ENCODE peak calls at places on chromosomes 3 and 15, in seven cellular contexts. One of them, this sample, is unnamed.

GRCh38 chr15:52728899-52729298 is 49.7 kb upstream of the ATOSA start:
- DNase-seq in thoracic aorta: no peak
- DNase-seq in lower lobe of right lung: no peak
- DNase-seq in trophoblast cell: peak; percentile 34
- DNase-seq in A549: no peak
- DNase-seq in mesenchymal stem cell: no peak
- DNase-seq in CD8-positive, alpha-beta memory T cell: no peak
- DNase-seq in this sample: no peak

GRCh38 chr3:49903451-49904424 is at the start of gene MST1R:
- DNase-seq in lower lobe of right lung: peak; percentile 92
- DNase-seq in thoracic aorta: no peak
- DNase-seq in CD8-positive, alpha-beta memory T cell: peak; percentile 76
- DNase-seq in A549: peak; percentile 76
- DNase-seq in trophoblast cell: peak; percentile 85
- DNase-seq in mesenchymal stem cell: peak; percentile 27
- DNase-seq in this sample: peak; percentile 78

GRCh38 chr15:36428102-36428845 is 151.2 kb upstream of the CDIN1 start:
- DNase-seq in lower lobe of right lung: no peak
- DNase-seq in trophoblast cell: peak; percentile 41
- DNase-seq in CD8-positive, alpha-beta memory T cell: no peak
- DNase-seq in thoracic aorta: no peak
- DNase-seq in mesenchymal stem cell: peak; percentile 100
- DNase-seq in A549: peak; percentile 66
- DNase-seq in this sample: no peak

GRCh38 chr3:124760601-124761000 is 30.3 kb downstream of the UMPS start:
- DNase-seq in trophoblast cell: no peak
- DNase-seq in lower lobe of right lung: no peak
- DNase-seq in thoracic aorta: no peak
- DNase-seq in mesenchymal stem cell: peak; percentile 61
- DNase-seq in A549: peak; percentile 38
- DNase-seq in CD8-positive, alpha-beta memory T cell: no peak
- DNase-seq in this sample: no peak

GRCh38 chr15:94677202-94677790 is 445.9 kb downstream of the MCTP2 start:
- DNase-seq in lower lobe of right lung: no peak
- DNase-seq in trophoblast cell: no peak
- DNase-seq in CD8-positive, alpha-beta memory T cell: no peak
- DNase-seq in mesenchymal stem cell: no peak
- DNase-seq in thoracic aorta: no peak
- DNase-seq in A549: no peak
- DNase-seq in this sample: no peak

GRCh38 chr15:68637755-68638405 is 59.1 kb downstream of the CORO2B start:
- DNase-seq in CD8-positive, alpha-beta memory T cell: no peak
- DNase-seq in A549: no peak
- DNase-seq in thoracic aorta: no peak
- DNase-seq in mesenchymal stem cell: peak; percentile 61
- DNase-seq in trophoblast cell: no peak
- DNase-seq in lower lobe of right lung: peak; percentile 54
- DNase-seq in this sample: no peak

GRCh38 chr3:125037498-125038150 is 18.2 kb downstream of the HEG1 start:
- DNase-seq in mesenchymal stem cell: peak; percentile 40
- DNase-seq in thoracic aorta: no peak
- DNase-seq in A549: no peak
- DNase-seq in CD8-positive, alpha-beta memory T cell: no peak
- DNase-seq in trophoblast cell: peak; percentile 26
- DNase-seq in lower lobe of right lung: no peak
- DNase-seq in this sample: no peak

GRCh38 chr15:81156324-81156723 is 22.3 kb downstream of the CFAP161 start:
- DNase-seq in trophoblast cell: no peak
- DNase-seq in mesenchymal stem cell: no peak
- DNase-seq in thoracic aorta: no peak
- DNase-seq in CD8-positive, alpha-beta memory T cell: no peak
- DNase-seq in lower lobe of right lung: no peak
- DNase-seq in A549: no peak
- DNase-seq in this sample: no peak

GRCh38 chr3:151168269-151169094 is 34.5 kb downstream of the GPR171 start:
- DNase-seq in A549: peak; percentile 59
- DNase-seq in thoracic aorta: no peak
- DNase-seq in CD8-positive, alpha-beta memory T cell: peak; percentile 77
- DNase-seq in mesenchymal stem cell: peak; percentile 73
- DNase-seq in trophoblast cell: peak; percentile 90
- DNase-seq in lower lobe of right lung: peak; percentile 90
- DNase-seq in this sample: peak; percentile 64

GRCh38 chr3:131216801-131217200 is 164.8 kb upstream of the NUDT16 start:
- DNase-seq in thoracic aorta: peak; percentile 12
- DNase-seq in lower lobe of right lung: no peak
- DNase-seq in A549: peak; percentile 23
- DNase-seq in mesenchymal stem cell: peak; percentile 72
- DNase-seq in CD8-positive, alpha-beta memory T cell: no peak
- DNase-seq in trophoblast cell: peak; percentile 57
- DNase-seq in this sample: no peak

GRCh38 chr3:63814300-63814699 is 4.8 kb upstream of the C3orf49 start:
- DNase-seq in mesenchymal stem cell: no peak
- DNase-seq in trophoblast cell: peak; percentile 2
- DNase-seq in thoracic aorta: no peak
- DNase-seq in A549: no peak
- DNase-seq in CD8-positive, alpha-beta memory T cell: no peak
- DNase-seq in lower lobe of right lung: no peak
- DNase-seq in this sample: no peak

GRCh38 chr3:150268426-150269321 is 139.4 kb upstream of the TSC22D2 start:
- DNase-seq in lower lobe of right lung: no peak
- DNase-seq in trophoblast cell: no peak
- DNase-seq in A549: peak; percentile 8
- DNase-seq in CD8-positive, alpha-beta memory T cell: no peak
- DNase-seq in mesenchymal stem cell: peak; percentile 78
- DNase-seq in thoracic aorta: no peak
- DNase-seq in this sample: no peak

GRCh38 chr15:97909291-97909891 is 51.1 kb upstream of the ARRDC4 start:
- DNase-seq in trophoblast cell: peak; percentile 82
- DNase-seq in lower lobe of right lung: peak; percentile 63
- DNase-seq in A549: peak; percentile 33
- DNase-seq in CD8-positive, alpha-beta memory T cell: no peak
- DNase-seq in thoracic aorta: no peak
- DNase-seq in mesenchymal stem cell: peak; percentile 50
- DNase-seq in this sample: peak; percentile 22

GRCh38 chr15:90664650-90665287 is 52.4 kb upstream of the BLM start:
- DNase-seq in lower lobe of right lung: peak; percentile 68
- DNase-seq in mesenchymal stem cell: no peak
- DNase-seq in trophoblast cell: peak; percentile 61
- DNase-seq in CD8-positive, alpha-beta memory T cell: no peak
- DNase-seq in thoracic aorta: no peak
- DNase-seq in A549: no peak
- DNase-seq in this sample: no peak

GRCh38 chr3:155101398-155101797 is 21.3 kb downstream of the MME start:
- DNase-seq in A549: no peak
- DNase-seq in trophoblast cell: no peak
- DNase-seq in CD8-positive, alpha-beta memory T cell: no peak
- DNase-seq in mesenchymal stem cell: peak; percentile 79
- DNase-seq in lower lobe of right lung: no peak
- DNase-seq in thoracic aorta: no peak
- DNase-seq in this sample: no peak

GRCh38 chr3:149703474-149703873 is 45.6 kb upstream of the WWTR1 start:
- DNase-seq in CD8-positive, alpha-beta memory T cell: no peak
- DNase-seq in thoracic aorta: no peak
- DNase-seq in A549: no peak
- DNase-seq in trophoblast cell: no peak
- DNase-seq in lower lobe of right lung: no peak
- DNase-seq in mesenchymal stem cell: peak; percentile 51
- DNase-seq in this sample: no peak

GRCh38 chr3:16472593-16472992 is 40.9 kb downstream of the RFTN1 start:
- DNase-seq in trophoblast cell: no peak
- DNase-seq in CD8-positive, alpha-beta memory T cell: no peak
- DNase-seq in mesenchymal stem cell: no peak
- DNase-seq in thoracic aorta: no peak
- DNase-seq in A549: no peak
- DNase-seq in lower lobe of right lung: no peak
- DNase-seq in this sample: no peak

GRCh38 chr3:12954891-12955650 is 113.7 kb upstream of the RPL32 start:
- DNase-seq in mesenchymal stem cell: peak; percentile 16
- DNase-seq in lower lobe of right lung: peak; percentile 82
- DNase-seq in thoracic aorta: peak; percentile 85
- DNase-seq in A549: no peak
- DNase-seq in CD8-positive, alpha-beta memory T cell: no peak
- DNase-seq in trophoblast cell: no peak
- DNase-seq in this sample: peak; percentile 14

GRCh38 chr3:142993958-142994442 is 7.4 kb upstream of the U2SURP start:
- DNase-seq in A549: peak; percentile 69
- DNase-seq in mesenchymal stem cell: peak; percentile 73
- DNase-seq in trophoblast cell: peak; percentile 93
- DNase-seq in thoracic aorta: peak; percentile 21
- DNase-seq in CD8-positive, alpha-beta memory T cell: peak; percentile 37
- DNase-seq in lower lobe of right lung: peak; percentile 65
- DNase-seq in this sample: no peak

GRCh38 chr3:31225923-31226322 is 306.8 kb upstream of the STT3B start:
- DNase-seq in A549: no peak
- DNase-seq in mesenchymal stem cell: no peak
- DNase-seq in lower lobe of right lung: no peak
- DNase-seq in CD8-positive, alpha-beta memory T cell: no peak
- DNase-seq in trophoblast cell: no peak
- DNase-seq in thoracic aorta: no peak
- DNase-seq in this sample: no peak

GRCh38 chr15:73125219-73125618 is 73.0 kb downstream of the NEO1 start:
- DNase-seq in mesenchymal stem cell: peak; percentile 71
- DNase-seq in lower lobe of right lung: no peak
- DNase-seq in CD8-positive, alpha-beta memory T cell: no peak
- DNase-seq in trophoblast cell: no peak
- DNase-seq in A549: no peak
- DNase-seq in thoracic aorta: no peak
- DNase-seq in this sample: no peak

GRCh38 chr3:45896956-45897355 is 10.6 kb downstream of the CCR9 start:
- DNase-seq in mesenchymal stem cell: peak; percentile 82
- DNase-seq in thoracic aorta: no peak
- DNase-seq in lower lobe of right lung: no peak
- DNase-seq in A549: no peak
- DNase-seq in CD8-positive, alpha-beta memory T cell: no peak
- DNase-seq in trophoblast cell: no peak
- DNase-seq in this sample: no peak

GRCh38 chr3:169179193-169180122 is 484.1 kb downstream of the MECOM start:
- DNase-seq in lower lobe of right lung: no peak
- DNase-seq in mesenchymal stem cell: no peak
- DNase-seq in thoracic aorta: no peak
- DNase-seq in CD8-positive, alpha-beta memory T cell: no peak
- DNase-seq in trophoblast cell: no peak
- DNase-seq in A549: no peak
- DNase-seq in this sample: no peak

DNA sequence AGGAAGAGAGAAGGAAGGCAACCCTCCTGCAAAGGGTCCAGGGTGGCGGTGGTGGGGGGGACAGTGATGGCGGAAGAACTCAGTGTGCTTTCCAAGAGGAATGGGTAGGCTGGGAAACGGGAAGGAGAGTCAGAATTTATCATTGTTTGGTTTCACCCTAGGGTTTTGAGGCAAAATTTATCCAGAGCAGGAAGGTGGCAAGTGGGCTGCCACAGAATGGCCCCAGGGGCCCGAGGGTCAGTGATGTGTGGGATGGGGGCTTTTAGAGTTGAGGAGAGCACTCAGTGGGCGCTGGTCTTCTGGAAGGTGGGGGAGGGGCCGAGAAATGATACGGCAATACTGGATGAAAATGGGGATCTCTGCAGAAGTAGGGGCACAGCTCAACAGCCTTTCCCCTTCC is 581 bp downstream of the FAM131A start:
- DNase-seq in lower lobe of right lung: no peak
- DNase-seq in CD8-positive, alpha-beta memory T cell: no peak
- DNase-seq in mesenchymal stem cell: no peak
- DNase-seq in thoracic aorta: no peak
- DNase-seq in trophoblast cell: no peak
- DNase-seq in A549: no peak
- DNase-seq in this sample: no peak
- H3K4me1 ChIP-seq in lower lobe of right lung: peaks cover 32% of the 10 kb centered on the region
- H3K4me1 ChIP-seq in CD8-positive, alpha-beta memory T cell: peaks cover 19% of the 10 kb centered on the region
- H3K4me1 ChIP-seq in mesenchymal stem cell: peaks cover 48% of the 10 kb centered on the region
- H3K4me1 ChIP-seq in thoracic aorta: peaks cover 16% of the 10 kb centered on the region
- H3K4me1 ChIP-seq in trophoblast cell: peaks cover 15% of the 10 kb centered on the region
- H3K4me1 ChIP-seq in A549: peaks cover 34% of the 10 kb centered on the region
- H3K4me1 ChIP-seq in this sample: peaks cover 8% of the 10 kb centered on the region

GRCh38 chr15:40736575-40736974 is 18.5 kb downstream of the RMDN3 start:
- DNase-seq in trophoblast cell: no peak
- DNase-seq in A549: no peak
- DNase-seq in thoracic aorta: no peak
- DNase-seq in mesenchymal stem cell: no peak
- DNase-seq in lower lobe of right lung: no peak
- DNase-seq in CD8-positive, alpha-beta memory T cell: no peak
- DNase-seq in this sample: no peak
- H3K27ac ChIP-seq in trophoblast cell: no peak overlapping the region
- H3K27ac ChIP-seq in A549: no peak overlapping the region
- H3K27ac ChIP-seq in thoracic aorta: no peak overlapping the region
- H3K27ac ChIP-seq in mesenchymal stem cell: no peak overlapping the region
- H3K27ac ChIP-seq in lower lobe of right lung: no peak overlapping the region
- H3K27ac ChIP-seq in CD8-positive, alpha-beta memory T cell: no peak overlapping the region
- H3K27ac ChIP-seq in this sample: no peak overlapping the region

DNA sequence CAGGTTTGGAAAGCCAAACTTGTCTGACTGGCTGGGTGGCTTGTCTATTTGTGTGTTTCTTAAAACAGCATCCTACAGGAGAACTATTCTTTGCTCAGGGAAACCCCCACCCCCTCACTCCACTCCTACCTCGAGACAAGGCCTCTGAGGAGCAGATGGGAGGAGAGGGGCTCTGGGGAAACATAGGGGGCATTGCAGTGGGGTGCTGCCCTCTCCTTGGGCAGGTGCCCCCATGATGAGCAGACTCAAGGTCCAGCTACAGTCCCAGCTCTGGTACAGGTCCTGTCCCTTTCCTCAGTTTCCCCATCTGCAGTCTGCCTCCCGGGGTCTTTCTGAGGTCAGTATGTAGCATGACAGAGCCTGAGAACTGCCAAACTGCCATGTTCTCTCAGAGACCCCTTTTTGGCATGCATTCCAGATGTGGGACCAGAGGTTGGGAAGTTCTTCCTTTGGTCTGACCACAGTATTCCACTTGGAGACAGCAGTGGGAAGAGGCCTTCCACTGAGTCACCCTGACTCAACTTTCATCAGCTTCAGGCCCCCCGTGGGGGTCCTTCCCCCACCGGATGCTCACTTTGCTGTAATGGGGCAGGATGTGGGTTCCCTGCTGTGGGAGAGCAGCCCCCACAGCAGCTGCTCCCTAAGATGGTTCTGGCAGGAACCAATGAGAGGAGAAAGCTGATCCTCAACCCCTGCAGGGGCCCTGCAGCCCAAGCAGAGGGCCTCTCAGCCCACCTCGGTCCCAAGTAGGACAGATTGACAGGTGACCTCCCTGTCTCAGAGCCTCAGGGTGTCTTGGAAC is 32.3 kb upstream of the CYP11A1 start:
- DNase-seq in thoracic aorta: no peak
- DNase-seq in mesenchymal stem cell: peak; percentile 33
- DNase-seq in CD8-positive, alpha-beta memory T cell: no peak
- DNase-seq in lower lobe of right lung: no peak
- DNase-seq in A549: no peak
- DNase-seq in trophoblast cell: peak; percentile 59
- DNase-seq in this sample: peak; percentile 26
- H3K4me3 ChIP-seq in thoracic aorta: no peak overlapping the region
- H3K4me3 ChIP-seq in mesenchymal stem cell: no peak overlapping the region
- H3K4me3 ChIP-seq in CD8-positive, alpha-beta memory T cell: peak overlapping the region; percentile 40
- H3K4me3 ChIP-seq in lower lobe of right lung: no peak overlapping the region
- H3K4me3 ChIP-seq in A549: no peak overlapping the region
- H3K4me3 ChIP-seq in trophoblast cell: no peak overlapping the region
- H3K4me3 ChIP-seq in this sample: peak overlapping the region; percentile 19

DNA sequence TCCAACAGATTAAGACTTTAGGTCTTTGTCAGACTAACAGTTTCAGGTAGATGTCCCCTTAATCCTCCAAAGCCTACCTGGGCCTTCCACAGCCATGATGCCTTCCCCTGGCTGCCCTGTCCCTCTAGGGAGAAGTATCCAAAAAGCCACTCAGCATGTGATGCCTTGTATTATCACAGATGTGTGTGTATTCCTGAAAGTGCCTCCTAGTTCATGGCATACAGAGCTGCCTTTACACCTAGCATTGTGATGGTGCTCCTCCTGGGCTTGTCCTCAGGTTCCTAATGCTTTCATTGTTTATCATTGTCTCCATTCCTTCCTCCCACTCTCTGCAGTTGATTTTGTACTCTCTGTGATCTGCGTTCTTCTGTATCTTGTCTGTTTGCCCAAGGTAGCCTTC is 43.6 kb downstream of the CMSS1 start:
- DNase-seq in mesenchymal stem cell: no peak
- DNase-seq in A549: no peak
- DNase-seq in CD8-positive, alpha-beta memory T cell: no peak
- DNase-seq in trophoblast cell: no peak
- DNase-seq in lower lobe of right lung: no peak
- DNase-seq in thoracic aorta: no peak
- DNase-seq in this sample: no peak
- H3K4me1 ChIP-seq in mesenchymal stem cell: peaks cover 8% of the 10 kb centered on the region
- H3K4me1 ChIP-seq in A549: peaks cover 26% of the 10 kb centered on the region
- H3K4me1 ChIP-seq in CD8-positive, alpha-beta memory T cell: peaks cover 4% of the 10 kb centered on the region
- H3K4me1 ChIP-seq in trophoblast cell: peaks cover 3% of the 10 kb centered on the region
- H3K4me1 ChIP-seq in lower lobe of right lung: peaks cover 10% of the 10 kb centered on the region
- H3K4me1 ChIP-seq in thoracic aorta: peaks cover 67% of the 10 kb centered on the region
- H3K4me1 ChIP-seq in this sample: peaks cover 5% of the 10 kb centered on the region

This sample was measured in naive thymus-derived CD4-positive, alpha-beta T cell.